ENCODE peak calls at places on chromosomes 16 and 17, in nine cellular contexts. Q, E, C, H, T, V, D, F and X are unnamed samples.

GRCh38 chr16:22307838-22308237 is 10.6 kb downstream of the POLR3E start:
- DNase-seq in E (no peak), C (no peak), F (no peak), T (no peak), Q (no peak), V (no peak), H (no peak), D (no peak), X (no peak)

GRCh38 chr17:15091825-15092224 is 173.3 kb downstream of the PMP22 start:
- DNase-seq in C (no peak), H (no peak), Q (no peak), V (no peak), T (no peak), E (no peak), D (no peak), F (no peak), X (no peak)

GRCh38 chr16:55773859-55774549 is 58.9 kb downstream of the CES1 start:
- DNase-seq in Q (no peak), E (no peak), V (no peak), T (no peak), F (no peak), H (no peak), D (no peak), C (no peak), X (no peak)

GRCh38 chr16:31699601-31700000 is 171.9 kb downstream of the AHSP start:
- DNase-seq in E (no peak), F (no peak), T (no peak), V (no peak), C (no peak), Q (no peak), D (no peak), H (no peak), X (no peak)

GRCh38 chr17:13134106-13134505 is 116.3 kb upstream of the ELAC2 start:
- DNase-seq in T (no peak), H (no peak), E (no peak), V (no peak), Q (no peak), F (no peak), C (no peak), D (no peak), X (no peak)

GRCh38 chr17:64491995-64492394 is 4.9 kb downstream of the POLG2 start:
- DNase-seq in T (no peak), H (no peak), D (no peak), C (no peak), F (no peak), Q (no peak), E (no peak), V (peak), X (no peak)

GRCh38 chr17:73707358-73707757 is 63.1 kb upstream of the SDK2 start:
- DNase-seq in H (no peak), V (no peak), T (no peak), Q (no peak), C (no peak), D (no peak), F (no peak), E (no peak), X (no peak)

GRCh38 chr17:64938925-64939474 is 19.7 kb upstream of the LRRC37A3 start:
- DNase-seq in H (peak), D (no peak), C (peak), Q (no peak), V (peak), F (peak), T (peak), E (peak), X (no peak)

GRCh38 chr16:1809281-1809801 is 15.8 kb upstream of the IGFALS start:
- DNase-seq in D (no peak), C (no peak), E (peak), F (no peak), H (no peak), T (peak), Q (no peak), V (no peak), X (no peak)

GRCh38 chr16:55001931-55002330 is 71.3 kb downstream of the IRX5 start:
- DNase-seq in H (no peak), Q (no peak), D (no peak), V (no peak), C (no peak), E (no peak), F (no peak), T (no peak), X (no peak)

GRCh38 chr17:2194778-2195417 is 108.7 kb downstream of the SMG6 start:
- DNase-seq in H (no peak), F (no peak), C (no peak), E (no peak), Q (no peak), V (no peak), D (no peak), T (no peak), X (no peak)

GRCh38 chr16:27303256-27304100 is 10.3 kb upstream of the IL4R start:
- DNase-seq in T (no peak), H (no peak), Q (no peak), F (no peak), C (no peak), D (no peak), E (no peak), V (no peak), X (no peak)

GRCh38 chr16:79165541-79165940 is 435.0 kb downstream of the MAF start:
- DNase-seq in E (no peak), H (no peak), Q (no peak), F (no peak), D (no peak), T (no peak), V (no peak), C (no peak), X (no peak)

GRCh38 chr17:78645421-78646295 is 68.5 kb upstream of the DNAH17 start:
- DNase-seq in D (peak), V (peak), H (peak), E (peak), F (peak), Q (no peak), T (peak), C (peak), X (peak)

GRCh38 chr16:63174801-63175200 is 1138.6 kb upstream of the CDH8 start:
- DNase-seq in E (no peak), T (no peak), D (no peak), H (no peak), F (no peak), C (no peak), V (no peak), Q (no peak), X (no peak)

GRCh38 chr17:46046957-46047356 is 47.9 kb downstream of the STH start:
- DNase-seq in F (no peak), V (peak), Q (no peak), D (no peak), C (no peak), E (no peak), H (no peak), T (no peak), X (no peak)

DNA sequence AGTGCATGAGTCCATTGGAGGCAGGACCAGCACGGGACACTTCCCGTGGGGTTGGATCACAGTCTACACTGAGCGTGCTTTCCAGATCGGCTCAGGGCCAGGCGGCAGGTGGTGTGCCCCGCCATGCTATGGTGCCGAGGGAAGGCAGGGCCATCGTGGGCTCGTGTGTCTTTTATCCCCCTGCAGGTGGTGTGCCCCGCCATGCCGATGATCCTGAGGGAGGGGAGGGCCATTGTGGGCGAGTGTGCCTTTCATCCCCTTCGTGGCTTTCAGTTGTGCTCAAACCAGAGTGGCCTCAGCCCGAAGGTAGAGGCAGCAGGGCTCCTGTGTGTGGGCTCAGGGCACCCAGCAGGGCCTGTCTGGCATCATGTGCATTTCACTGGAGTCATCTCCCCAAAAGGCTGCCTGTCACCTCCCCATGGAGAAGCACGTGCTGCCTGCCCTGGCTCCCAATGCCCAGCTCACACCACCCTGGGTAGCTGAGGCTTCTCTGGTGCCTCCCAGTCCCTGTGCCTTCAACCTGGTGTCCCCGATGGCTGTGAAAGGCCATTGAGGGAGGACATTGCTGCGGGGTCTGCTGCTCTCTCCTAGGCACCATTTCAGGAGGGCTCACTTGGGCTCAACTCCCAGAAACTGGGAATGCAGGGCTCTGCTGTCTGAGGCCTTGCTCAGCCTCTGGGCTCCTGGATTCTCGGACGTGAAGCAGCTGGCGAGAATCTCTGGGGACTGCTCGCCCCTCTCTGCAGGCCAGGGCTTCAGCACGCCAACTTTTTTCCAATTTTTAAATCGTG is 207.6 kb downstream of the NPIPB11 start:
- DNase-seq in H (no peak), T (peak), F (no peak), D (no peak), E (peak), V (no peak), C (peak), Q (no peak), X (no peak)
- H3K4me3 ChIP-seq in H (no peak), T (no peak), F (no peak), D (no peak), E (no peak), V (no peak), C (no peak), Q (no peak), X (no peak)

GRCh38 chr16:81472391-81472790 is 27.8 kb downstream of the CMIP start:
- DNase-seq in T (no peak), H (no peak), Q (no peak), C (no peak), E (no peak), V (no peak), D (no peak), F (no peak), X (no peak)

GRCh38 chr16:81473561-81473960 is 29.0 kb downstream of the CMIP start:
- DNase-seq in C (no peak), D (no peak), Q (no peak), F (no peak), E (no peak), T (no peak), H (no peak), V (peak), X (no peak)

GRCh38 chr16:81470796-81471636 is 26.4 kb downstream of the CMIP start:
- DNase-seq in C (no peak), E (no peak), T (no peak), D (no peak), H (no peak), Q (no peak), F (no peak), V (no peak), X (no peak)

GRCh38 chr16:81473066-81473488 is 28.5 kb downstream of the CMIP start:
- DNase-seq in D (no peak), H (no peak), T (no peak), E (no peak), Q (no peak), C (no peak), V (no peak), F (no peak), X (no peak)

GRCh38 chr16:81471882-81472281 is 27.3 kb downstream of the CMIP start:
- DNase-seq in D (no peak), V (no peak), C (no peak), Q (no peak), T (no peak), F (no peak), H (no peak), E (no peak), X (no peak)
- TF ChIP-seq CTCF in D (no peak), V (no peak), C (no peak), Q (no peak), T (no peak), F (no peak), H (no peak), E (no peak), X (no peak)

GRCh38 chr17:57666946-57667345 is 78.2 kb downstream of the CCDC182 start:
- DNase-seq in C (peak), H (no peak), D (no peak), E (no peak), T (no peak), Q (no peak), V (no peak), F (no peak), X (no peak)
- H3K4me3 ChIP-seq in C (no peak), H (no peak), D (no peak), E (no peak), T (no peak), Q (no peak), V (no peak), F (no peak), X (no peak)

DNA sequence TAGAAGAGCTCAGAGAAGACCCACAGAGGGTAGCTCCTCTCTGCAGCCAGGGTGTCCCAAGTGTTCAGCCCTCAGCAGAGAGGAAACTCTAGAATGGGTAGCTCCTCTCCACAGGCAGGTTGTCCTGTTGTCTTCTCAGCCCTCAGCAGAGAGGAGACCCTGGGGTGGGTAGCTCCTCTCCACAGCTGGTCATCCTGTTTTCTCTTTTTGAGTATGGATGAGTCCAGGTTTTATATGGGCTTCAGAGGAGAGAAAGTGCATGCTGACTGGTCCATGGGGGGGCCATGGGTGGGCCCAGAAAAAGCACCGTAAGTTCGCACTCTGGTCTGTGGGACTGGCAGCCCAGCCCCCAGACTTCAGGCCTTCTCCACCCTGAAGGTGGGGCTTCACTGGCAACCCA is 48.4 kb downstream of the ESRP2 start:
- DNase-seq in Q (no peak), F (no peak), V (no peak), T (no peak), C (no peak), E (no peak), D (no peak), H (no peak), X (no peak)
- TF ChIP-seq CTCF in Q (no peak), F (no peak), V (no peak), T (no peak), C (no peak), E (no peak), D (no peak), H (no peak), X (no peak)

DNA sequence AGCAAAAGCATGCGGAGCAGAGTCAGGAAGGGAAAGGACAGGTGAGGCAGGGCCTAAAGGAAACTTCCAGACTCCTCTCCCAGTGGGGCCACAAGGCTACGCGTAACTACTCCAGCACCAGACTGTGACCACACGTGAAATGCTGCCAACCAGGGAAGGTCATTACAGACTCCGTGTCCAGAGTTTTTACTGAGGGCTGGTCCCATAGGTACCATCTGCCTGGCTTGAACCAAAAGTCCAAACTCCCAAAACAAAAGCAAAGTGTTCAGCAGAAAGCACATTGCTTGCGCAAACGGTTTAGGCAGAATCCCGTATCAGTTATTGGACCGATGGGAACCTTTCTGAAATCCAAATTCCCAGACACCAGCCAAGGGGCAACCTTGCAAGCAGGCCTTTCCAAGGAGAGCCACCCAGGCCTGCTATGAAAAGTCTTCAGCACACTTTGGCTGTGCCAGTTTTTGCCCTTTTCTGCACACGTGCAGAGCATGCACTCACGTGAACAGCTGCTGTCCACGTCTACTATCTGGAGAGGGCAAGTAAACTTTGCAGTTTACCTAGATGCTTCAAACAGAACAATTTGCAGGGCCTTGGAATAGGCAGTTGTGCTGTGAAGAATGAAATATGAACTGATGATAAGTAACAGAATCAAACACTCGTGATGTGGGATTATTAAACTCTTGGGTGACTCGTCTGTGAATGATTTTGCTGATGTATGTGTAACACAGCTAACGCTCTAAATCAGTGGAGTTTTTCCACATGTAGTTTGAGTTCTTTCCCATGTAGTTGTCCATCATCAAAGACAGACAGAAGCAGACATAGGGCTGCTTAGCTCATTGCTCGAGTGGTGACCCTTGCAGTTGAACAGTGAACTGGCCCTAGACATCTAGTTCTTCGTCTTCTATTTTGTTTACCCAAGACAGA is 58.1 kb upstream of the CRISPLD2 start:
- DNase-seq in V (peak), C (no peak), Q (no peak), T (no peak), D (no peak), F (no peak), E (no peak), H (no peak), X (no peak)
- H3K4me3 ChIP-seq in V (no peak), C (no peak), Q (no peak), T (no peak), D (no peak), F (no peak), E (no peak), H (no peak), X (no peak)

DNA sequence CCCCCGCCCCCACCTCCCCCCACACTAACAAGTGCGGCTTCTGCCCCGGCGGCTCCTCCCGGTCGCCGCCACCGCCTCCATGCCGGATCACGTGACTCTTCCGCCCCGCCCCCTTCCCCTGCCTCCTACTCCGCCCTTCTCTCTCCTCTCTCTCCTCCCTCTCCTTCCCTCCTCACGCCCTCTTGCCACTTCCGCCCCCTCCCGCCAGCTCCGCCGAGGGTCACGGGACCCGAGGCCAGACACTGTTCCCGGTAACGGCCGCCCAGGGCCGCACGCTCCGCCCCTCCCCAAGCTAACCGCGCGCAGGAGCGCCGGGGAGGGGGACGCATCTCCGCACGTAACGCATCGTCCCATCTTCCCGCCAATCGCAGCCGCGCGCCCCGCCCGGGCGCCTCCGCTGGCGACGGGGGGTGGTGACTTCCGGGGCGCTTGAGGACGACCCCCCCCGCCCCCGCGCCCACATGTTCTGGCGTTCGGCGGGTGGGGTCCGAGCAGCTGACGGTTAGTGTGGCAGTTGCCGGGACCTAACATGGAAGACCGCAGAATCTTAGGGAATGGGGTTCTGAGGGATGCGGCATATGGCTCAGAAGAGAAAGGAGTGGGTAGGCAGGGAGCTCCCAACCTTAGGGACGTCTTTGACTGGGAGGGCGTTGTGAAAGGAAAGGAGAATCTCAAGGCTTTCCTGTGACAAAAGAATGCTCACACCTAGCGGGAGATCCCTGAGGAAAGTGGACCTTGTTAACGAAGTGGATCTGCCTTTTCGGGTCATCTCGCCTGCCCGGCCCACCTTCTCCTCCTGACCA is at the start of gene USP32:
- DNase-seq in H (peak), C (peak), D (peak), T (peak), V (peak), F (peak), Q (peak), E (peak), X (peak)
- TF ChIP-seq CTCF in H (no peak), C (peak), D (peak), T (peak), V (peak), F (peak), Q (peak), E (peak), X (peak)